ENCODE peak calls at places on chromosomes 12 and 14, in six cellular contexts. One of them, this sample, is unnamed.

GRCh38 chr12:2198088-2198501 is 145.3 kb downstream of the CACNA1C start:
- DNase-seq in cardiac muscle cell: no peak
- DNase-seq in Calu3: peak; percentile 34
- DNase-seq in GM12878: no peak
- DNase-seq in hippocampal formation: no peak
- DNase-seq in hypothalamus: peak; percentile 53
- DNase-seq in this sample: peak; percentile 43

GRCh38 chr12:39239484-39240143 is 203.3 kb downstream of the KIF21A start:
- DNase-seq in Calu3: no peak
- DNase-seq in cardiac muscle cell: no peak
- DNase-seq in GM12878: no peak
- DNase-seq in hippocampal formation: no peak
- DNase-seq in hypothalamus: no peak
- DNase-seq in this sample: no peak

GRCh38 chr14:67514650-67515385 is 18.3 kb upstream of the PLEKHH1 start:
- DNase-seq in GM12878: no peak
- DNase-seq in Calu3: peak; percentile 40
- DNase-seq in hypothalamus: peak; percentile 47
- DNase-seq in cardiac muscle cell: no peak
- DNase-seq in hippocampal formation: no peak
- DNase-seq in this sample: no peak

GRCh38 chr14:71021347-71022014 is 114.2 kb downstream of the PCNX1 start:
- DNase-seq in GM12878: no peak
- DNase-seq in Calu3: no peak
- DNase-seq in hypothalamus: no peak
- DNase-seq in cardiac muscle cell: no peak
- DNase-seq in hippocampal formation: no peak
- DNase-seq in this sample: no peak

GRCh38 chr14:56972948-56973347 is 162.7 kb upstream of the OTX2 start:
- DNase-seq in cardiac muscle cell: no peak
- DNase-seq in hippocampal formation: no peak
- DNase-seq in hypothalamus: no peak
- DNase-seq in Calu3: no peak
- DNase-seq in GM12878: no peak
- DNase-seq in this sample: no peak

GRCh38 chr14:27945512-27945911 is 821.1 kb upstream of the FOXG1 start:
- DNase-seq in hippocampal formation: no peak
- DNase-seq in hypothalamus: no peak
- DNase-seq in Calu3: no peak
- DNase-seq in GM12878: no peak
- DNase-seq in cardiac muscle cell: no peak
- DNase-seq in this sample: no peak

GRCh38 chr14:74089251-74090020 is 4.7 kb downstream of the LIN52 start:
- DNase-seq in hippocampal formation: no peak
- DNase-seq in hypothalamus: no peak
- DNase-seq in Calu3: no peak
- DNase-seq in GM12878: no peak
- DNase-seq in cardiac muscle cell: no peak
- DNase-seq in this sample: no peak

GRCh38 chr12:82357845-82358199 is 365 bp downstream of the CCDC59 start:
- DNase-seq in hypothalamus: no peak
- DNase-seq in cardiac muscle cell: no peak
- DNase-seq in hippocampal formation: no peak
- DNase-seq in Calu3: no peak
- DNase-seq in GM12878: no peak
- DNase-seq in this sample: no peak

GRCh38 chr14:65096323-65097089 is 5.8 kb downstream of the MAX start:
- DNase-seq in hypothalamus: no peak
- DNase-seq in cardiac muscle cell: no peak
- DNase-seq in GM12878: no peak
- DNase-seq in hippocampal formation: no peak
- DNase-seq in Calu3: no peak
- DNase-seq in this sample: no peak

GRCh38 chr12:122871851-122872785 is 23.8 kb downstream of the VPS37B start:
- DNase-seq in hypothalamus: peak; percentile 82
- DNase-seq in hippocampal formation: peak; percentile 50
- DNase-seq in cardiac muscle cell: no peak
- DNase-seq in GM12878: peak; percentile 52
- DNase-seq in Calu3: peak; percentile 87
- DNase-seq in this sample: peak; percentile 87

GRCh38 chr14:65080954-65081747 is 21.2 kb downstream of the MAX start:
- DNase-seq in cardiac muscle cell: no peak
- DNase-seq in hypothalamus: no peak
- DNase-seq in GM12878: no peak
- DNase-seq in hippocampal formation: no peak
- DNase-seq in Calu3: no peak
- DNase-seq in this sample: no peak

GRCh38 chr14:64507376-64508156 is 3.0 kb downstream of the ZBTB1 start:
- DNase-seq in hypothalamus: no peak
- DNase-seq in Calu3: peak; percentile 14
- DNase-seq in cardiac muscle cell: no peak
- DNase-seq in GM12878: no peak
- DNase-seq in hippocampal formation: no peak
- DNase-seq in this sample: no peak

GRCh38 chr12:120157678-120158077 is 36.8 kb downstream of the GCN1 start:
- DNase-seq in hypothalamus: no peak
- DNase-seq in cardiac muscle cell: no peak
- DNase-seq in Calu3: no peak
- DNase-seq in hippocampal formation: no peak
- DNase-seq in GM12878: no peak
- DNase-seq in this sample: no peak

GRCh38 chr12:51846911-51847829 is 1.3 kb downstream of the FIGNL2 start:
- DNase-seq in GM12878: no peak
- DNase-seq in hypothalamus: no peak
- DNase-seq in cardiac muscle cell: peak; percentile 69
- DNase-seq in hippocampal formation: no peak
- DNase-seq in Calu3: peak; percentile 22
- DNase-seq in this sample: no peak